ENCODE peak calls at places on chromosome 22, in four cellular contexts. Y is WTC11, W is HepG2, R is GM12878. H is an unnamed sample.
A peak's percentile ranks its signal among the peaks of the same experiment; 100 is the strongest.

GRCh38 chr22:39155421-39155820 is 2.9 kb upstream of the CBX7 start:
- DNase-seq in Y (no peak), W (no peak), R (no peak), H (no peak)

GRCh38 chr22:47332246-47332980 is 570.0 kb downstream of the TBC1D22A start:
- DNase-seq in Y (no peak), W (no peak), R (no peak), H (no peak)

GRCh38 chr22:38284042-38284402 is 11.2 kb upstream of the TMEM184B start:
- DNase-seq in Y (no peak), W (peak; percentile 65), R (no peak), H (no peak)

GRCh38 chr22:36641902-36642640 is 61.5 kb downstream of the CACNG2 start:
- DNase-seq in Y (no peak), W (no peak), R (no peak), H (no peak)

GRCh38 chr22:50074551-50075042 is 10.6 kb downstream of the MLC1 start:
- DNase-seq in Y (no peak), W (no peak), R (no peak), H (no peak)

GRCh38 chr22:20956258-20957117 is 10.6 kb upstream of the AIFM3 start:
- DNase-seq in Y (peak; percentile 61), W (peak; percentile 53), R (no peak), H (no peak)

GRCh38 chr22:46671824-46672432 is 51.7 kb downstream of the GRAMD4 start:
- DNase-seq in Y (no peak), W (no peak), R (no peak), H (no peak)

GRCh38 chr22:23563111-23563510 is 17.0 kb downstream of the IGLL1 start:
- DNase-seq in Y (no peak), W (no peak), R (no peak), H (no peak)

GRCh38 chr22:21948824-21949568 is 3.7 kb downstream of the PPM1F start:
- DNase-seq in Y (no peak), W (no peak), R (no peak), H (no peak)

GRCh38 chr22:36445158-36445668 is 36.2 kb downstream of the TXN2 start:
- DNase-seq in Y (no peak), W (peak; percentile 47), R (no peak), H (no peak)

GRCh38 chr22:39090426-39091064 is 6.5 kb upstream of the APOBEC3H start:
- DNase-seq in Y (no peak), W (no peak), R (no peak), H (no peak)

GRCh38 chr22:19855504-19856409 is 1.1 kb upstream of the GNB1L start:
- DNase-seq in Y (peak; percentile 48), W (peak; percentile 95), R (peak; percentile 35), H (peak; percentile 94)

GRCh38 chr22:49073873-49074417 is 753.7 kb downstream of the BRD1 start:
- DNase-seq in Y (no peak), W (no peak), R (no peak), H (no peak)

GRCh38 chr22:46336119-46337078 is 885 bp downstream of the TRMU start:
- DNase-seq in Y (peak; percentile 30), W (peak; percentile 20), R (no peak), H (peak; percentile 42)

GRCh38 chr22:27474112-27474571 is 327.4 kb downstream of the MN1 start:
- DNase-seq in Y (no peak), W (no peak), R (no peak), H (no peak)

GRCh38 chr22:20783844-20784723 is 10.2 kb downstream of the SERPIND1 start:
- DNase-seq in Y (peak; percentile 45), W (peak; percentile 70), R (peak; percentile 28), H (peak; percentile 97)

GRCh38 chr22:34010259-34010658 is 90.0 kb upstream of the LARGE1 start:
- DNase-seq in Y (no peak), W (no peak), R (no peak), H (no peak)
- TF ChIP-seq ETV6 in Y (no peak), W (no peak), R (no peak), H (no peak)

GRCh38 chr22:33896801-33897620 is 23.3 kb downstream of the LARGE1 start:
- DNase-seq in Y (no peak), W (no peak), R (no peak), H (no peak)

GRCh38 chr22:33895444-33895843 is 24.8 kb downstream of the LARGE1 start:
- DNase-seq in Y (no peak), W (no peak), R (no peak), H (no peak)

GRCh38 chr22:33897621-33897910 is 22.7 kb downstream of the LARGE1 start:
- DNase-seq in Y (no peak), W (no peak), R (no peak), H (no peak)

GRCh38 chr22:33894515-33894914 is 25.8 kb downstream of the LARGE1 start:
- DNase-seq in Y (no peak), W (peak; percentile 34), R (no peak), H (no peak)

DNA sequence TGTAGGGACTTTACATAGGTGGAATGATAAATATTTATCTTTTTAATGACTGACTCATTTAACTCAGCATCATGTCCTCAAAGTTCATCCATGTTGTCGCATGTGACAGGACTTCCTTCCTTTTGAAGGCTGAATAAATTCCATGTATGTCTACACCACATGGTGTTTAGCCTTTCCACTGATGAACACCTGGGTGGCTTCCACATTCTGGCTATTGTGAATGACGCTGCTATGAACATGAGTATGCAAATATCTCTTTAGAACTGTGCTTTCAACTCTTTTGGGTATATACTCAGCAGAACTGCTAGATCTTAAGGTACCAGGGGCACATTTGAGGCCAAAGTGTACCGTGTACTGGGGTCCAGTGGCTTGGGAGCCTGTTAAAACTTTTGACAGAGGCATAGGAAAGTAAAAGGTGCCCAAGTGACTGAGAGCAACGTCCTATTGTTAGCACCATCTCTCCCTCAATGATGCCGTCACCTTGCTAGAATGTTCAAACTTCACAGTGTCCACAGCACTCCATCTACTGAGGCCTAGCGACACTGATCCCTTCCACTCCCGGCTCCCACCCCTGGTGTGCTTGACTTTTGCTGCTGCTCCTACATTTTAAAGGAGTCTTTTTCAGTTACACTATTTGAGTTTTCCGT is 24.0 kb downstream of the LARGE1 start:
- DNase-seq in Y (no peak), W (no peak), R (no peak), H (no peak)
- TF ChIP-seq ETV6 in Y (no peak), W (no peak), R (peak; percentile 51), H (no peak)

GRCh38 chr22:42878561-42879305 is 21.7 kb upstream of the ARFGAP3 start:
- DNase-seq in Y (no peak), W (no peak), R (no peak), H (no peak)

GRCh38 chr22:42879371-42880021 is 22.4 kb upstream of the ARFGAP3 start:
- DNase-seq in Y (no peak), W (no peak), R (no peak), H (no peak)

GRCh38 chr22:42881298-42881697 is 24.2 kb upstream of the ARFGAP3 start:
- DNase-seq in Y (no peak), W (no peak), R (no peak), H (no peak)

GRCh38 chr22:42881982-42882656 is 25.0 kb upstream of the ARFGAP3 start:
- DNase-seq in Y (no peak), W (no peak), R (no peak), H (no peak)

GRCh38 chr22:42880815-42881214 is 23.7 kb upstream of the ARFGAP3 start:
- DNase-seq in Y (peak; percentile 45), W (no peak), R (no peak), H (no peak)
- TF ChIP-seq ETV6 in Y (no peak), W (no peak), R (no peak), H (no peak)

DNA sequence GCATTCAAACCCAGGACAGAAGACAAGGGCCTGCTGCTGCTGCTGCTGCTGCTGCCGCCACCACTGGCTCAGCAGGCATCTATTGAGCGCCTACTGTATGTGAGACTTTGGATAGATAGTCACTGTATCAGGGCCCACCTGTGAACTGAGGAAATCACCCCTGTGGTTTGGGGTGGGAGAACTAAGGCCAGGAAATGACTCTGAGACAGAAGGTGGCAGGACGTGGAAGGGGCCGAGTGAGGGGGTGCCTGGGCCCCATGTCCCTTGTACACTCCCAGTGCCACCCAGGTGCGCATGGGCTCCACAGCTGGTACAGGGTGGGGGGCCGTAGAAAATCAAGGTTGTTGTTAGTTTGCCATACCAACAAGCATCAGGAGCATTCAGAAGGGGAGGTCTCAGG is 50.6 kb downstream of the ARHGAP8 start:
- DNase-seq in Y (no peak), W (no peak), R (no peak), H (no peak)
- TF ChIP-seq ETV6 in Y (no peak), W (no peak), R (no peak), H (no peak)

DNA sequence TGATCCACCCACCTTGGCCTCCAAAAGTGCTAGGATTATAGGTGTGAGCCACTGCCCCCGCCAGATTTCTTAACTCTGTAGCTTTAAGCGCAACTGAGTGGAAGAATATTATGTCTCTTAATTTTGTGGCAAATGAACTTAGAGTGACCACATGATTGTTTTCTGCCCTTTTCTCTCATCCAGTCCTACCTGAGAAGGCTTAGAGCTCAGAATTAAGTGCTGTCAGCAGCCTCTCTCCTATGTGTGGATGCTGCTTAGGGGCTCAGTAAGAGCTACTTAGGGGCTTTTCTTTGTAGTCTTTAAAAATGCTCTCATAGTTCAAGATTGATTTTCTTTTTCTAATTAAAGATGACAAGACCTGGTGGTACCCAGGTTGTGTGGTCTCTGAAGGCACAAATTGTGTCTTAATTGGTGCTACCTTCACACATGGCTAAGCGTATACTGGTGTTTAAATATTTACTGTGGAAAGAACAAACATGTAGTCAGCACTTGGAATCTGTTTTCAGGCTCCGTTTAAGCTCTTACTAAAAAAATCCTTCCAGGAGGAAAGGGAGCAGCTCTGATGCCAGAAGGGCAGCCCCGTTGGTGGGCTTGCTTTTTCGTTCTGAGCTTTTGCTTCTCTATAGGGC is 59.3 kb downstream of the DEPDC5 start:
- DNase-seq in Y (no peak), W (peak; percentile 22), R (no peak), H (no peak)
- TF ChIP-seq ETV6 in Y (no peak), W (no peak), R (no peak), H (no peak)

DNA sequence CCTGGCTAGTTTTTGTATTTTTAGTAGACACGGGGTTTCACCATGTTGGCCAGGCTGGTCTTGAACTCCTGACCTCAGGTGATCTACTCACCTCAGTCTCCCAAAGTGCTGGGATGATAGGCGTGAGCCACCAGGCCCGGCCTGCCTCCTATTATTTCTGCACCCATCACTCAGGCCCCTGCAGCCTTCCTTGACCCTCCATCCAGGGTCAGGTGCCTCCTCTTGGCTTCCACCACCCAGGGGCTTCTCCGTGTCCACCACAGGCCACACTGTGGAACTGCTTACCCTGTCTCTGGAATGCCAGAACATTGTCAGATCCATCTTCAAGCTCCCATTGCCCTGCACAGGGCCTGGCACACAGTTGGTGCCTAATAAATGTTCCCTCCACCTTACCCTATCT is 75.4 kb upstream of the RTL6 start:
- DNase-seq in Y (no peak), W (no peak), R (no peak), H (no peak)
- TF ChIP-seq ETV6 in Y (no peak), W (no peak), R (no peak), H (no peak)

DNA sequence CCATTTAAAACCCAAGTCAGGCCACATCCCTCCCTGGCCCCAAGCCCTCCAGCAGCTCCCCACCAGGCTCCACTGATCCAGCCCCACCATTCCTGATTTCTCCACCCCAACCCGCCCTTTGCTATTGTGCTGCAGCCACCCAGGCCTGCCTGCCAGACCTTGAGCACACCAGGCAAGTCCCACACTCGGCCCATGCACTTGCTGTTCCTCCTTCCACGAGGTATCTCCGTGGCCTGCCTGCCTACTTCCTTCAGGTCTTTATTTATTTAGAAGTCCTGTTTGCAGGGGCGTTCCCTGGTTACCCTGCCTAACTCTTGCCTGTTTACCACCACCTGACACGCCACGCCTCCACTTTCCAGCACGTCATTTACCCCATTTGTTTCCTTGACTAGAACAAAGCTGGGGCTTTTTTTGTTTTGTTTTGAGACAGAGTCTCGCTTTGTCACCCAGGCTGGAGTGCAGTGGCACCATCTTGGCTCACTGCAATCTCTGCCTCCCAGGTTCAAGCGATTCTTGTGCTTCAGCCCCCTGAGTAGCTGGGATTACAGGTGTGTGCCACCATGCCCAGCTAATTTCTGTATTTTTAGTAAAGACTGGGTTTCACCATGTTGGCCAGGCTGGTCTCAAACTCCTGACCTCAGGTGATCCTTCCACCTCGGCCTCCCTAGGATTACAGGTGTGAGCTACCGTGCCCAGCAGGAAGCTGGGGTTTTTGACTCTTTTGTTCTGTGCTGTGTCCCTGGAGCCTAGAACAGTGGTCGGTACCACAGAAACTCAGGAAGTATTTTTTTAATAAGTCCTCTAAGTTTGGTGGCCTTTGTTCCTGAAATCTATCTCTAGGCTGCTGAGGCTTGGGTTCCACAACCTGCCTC is 6.7 kb downstream of the CENPM start:
- DNase-seq in Y (no peak), W (no peak), R (peak; percentile 98), H (peak; percentile 33)
- TF ChIP-seq ETV6 in Y (no peak), W (no peak), R (peak; percentile 62), H (no peak)